ENCODE peak calls at places on chromosome 11, in nine cellular contexts. One of them, this sample, is unnamed.

GRCh38 chr11:47348859-47349258 is 3.6 kb downstream of the MYBPC3 start:
- DNase-seq in stimulated activated CD4-positive, alpha-beta T cell treated with anti-CD3 and anti-CD28 coated beads, Interleukin-1b, Interleukin-23, amount 100 ng/mL, for 1 hour: no peak
- DNase-seq in left ventricle myocardium inferior: no peak
- DNase-seq in CD4-positive, alpha-beta T cell: no peak
- DNase-seq in activated CD4-positive, CD25-positive, alpha-beta regulatory T cell treated with anti-CD3 and anti-CD28 coated beads, Interleukin-2, amount 50 U/mL, for 72 hours: no peak
- DNase-seq in COR-L47: peak
- DNase-seq in hippocampal formation: no peak
- DNase-seq in activated T-cell treated with anti-CD3 and anti-CD28 coated beads for 1 hour: no peak
- DNase-seq in pancreas: no peak
- DNase-seq in this sample: no peak

GRCh38 chr11:9280655-9281301 is 15.6 kb upstream of the DENND5A start:
- DNase-seq in activated CD4-positive, CD25-positive, alpha-beta regulatory T cell treated with anti-CD3 and anti-CD28 coated beads, Interleukin-2, amount 50 U/mL, for 72 hours: no peak
- DNase-seq in COR-L47: peak
- DNase-seq in activated T-cell treated with anti-CD3 and anti-CD28 coated beads for 1 hour: peak
- DNase-seq in stimulated activated CD4-positive, alpha-beta T cell treated with anti-CD3 and anti-CD28 coated beads, Interleukin-1b, Interleukin-23, amount 100 ng/mL, for 1 hour: no peak
- DNase-seq in left ventricle myocardium inferior: no peak
- DNase-seq in hippocampal formation: no peak
- DNase-seq in pancreas: no peak
- DNase-seq in CD4-positive, alpha-beta T cell: peak
- DNase-seq in this sample: no peak

GRCh38 chr11:116510886-116511650 is 261.7 kb downstream of the BUD13 start:
- DNase-seq in hippocampal formation: no peak
- DNase-seq in COR-L47: no peak
- DNase-seq in CD4-positive, alpha-beta T cell: no peak
- DNase-seq in activated T-cell treated with anti-CD3 and anti-CD28 coated beads for 1 hour: no peak
- DNase-seq in activated CD4-positive, CD25-positive, alpha-beta regulatory T cell treated with anti-CD3 and anti-CD28 coated beads, Interleukin-2, amount 50 U/mL, for 72 hours: no peak
- DNase-seq in stimulated activated CD4-positive, alpha-beta T cell treated with anti-CD3 and anti-CD28 coated beads, Interleukin-1b, Interleukin-23, amount 100 ng/mL, for 1 hour: no peak
- DNase-seq in pancreas: no peak
- DNase-seq in left ventricle myocardium inferior: no peak
- DNase-seq in this sample: no peak

GRCh38 chr11:13440100-13440855 is 22.7 kb downstream of the BTBD10 start:
- DNase-seq in COR-L47: peak
- DNase-seq in left ventricle myocardium inferior: no peak
- DNase-seq in hippocampal formation: peak
- DNase-seq in pancreas: no peak
- DNase-seq in activated T-cell treated with anti-CD3 and anti-CD28 coated beads for 1 hour: no peak
- DNase-seq in CD4-positive, alpha-beta T cell: no peak
- DNase-seq in stimulated activated CD4-positive, alpha-beta T cell treated with anti-CD3 and anti-CD28 coated beads, Interleukin-1b, Interleukin-23, amount 100 ng/mL, for 1 hour: no peak
- DNase-seq in activated CD4-positive, CD25-positive, alpha-beta regulatory T cell treated with anti-CD3 and anti-CD28 coated beads, Interleukin-2, amount 50 U/mL, for 72 hours: no peak
- DNase-seq in this sample: no peak

GRCh38 chr11:100827934-100828661 is 141.0 kb downstream of the ARHGAP42 start:
- DNase-seq in left ventricle myocardium inferior: no peak
- DNase-seq in pancreas: no peak
- DNase-seq in CD4-positive, alpha-beta T cell: no peak
- DNase-seq in stimulated activated CD4-positive, alpha-beta T cell treated with anti-CD3 and anti-CD28 coated beads, Interleukin-1b, Interleukin-23, amount 100 ng/mL, for 1 hour: no peak
- DNase-seq in activated CD4-positive, CD25-positive, alpha-beta regulatory T cell treated with anti-CD3 and anti-CD28 coated beads, Interleukin-2, amount 50 U/mL, for 72 hours: no peak
- DNase-seq in activated T-cell treated with anti-CD3 and anti-CD28 coated beads for 1 hour: no peak
- DNase-seq in COR-L47: peak
- DNase-seq in hippocampal formation: no peak
- DNase-seq in this sample: no peak

GRCh38 chr11:133946541-133947297 is 10.0 kb downstream of the IGSF9B start:
- DNase-seq in CD4-positive, alpha-beta T cell: peak
- DNase-seq in activated T-cell treated with anti-CD3 and anti-CD28 coated beads for 1 hour: no peak
- DNase-seq in activated CD4-positive, CD25-positive, alpha-beta regulatory T cell treated with anti-CD3 and anti-CD28 coated beads, Interleukin-2, amount 50 U/mL, for 72 hours: no peak
- DNase-seq in hippocampal formation: no peak
- DNase-seq in COR-L47: peak
- DNase-seq in stimulated activated CD4-positive, alpha-beta T cell treated with anti-CD3 and anti-CD28 coated beads, Interleukin-1b, Interleukin-23, amount 100 ng/mL, for 1 hour: no peak
- DNase-seq in left ventricle myocardium inferior: peak
- DNase-seq in pancreas: peak
- DNase-seq in this sample: no peak

GRCh38 chr11:15770798-15771414 is 585.4 kb downstream of the SOX6 start:
- DNase-seq in activated CD4-positive, CD25-positive, alpha-beta regulatory T cell treated with anti-CD3 and anti-CD28 coated beads, Interleukin-2, amount 50 U/mL, for 72 hours: no peak
- DNase-seq in stimulated activated CD4-positive, alpha-beta T cell treated with anti-CD3 and anti-CD28 coated beads, Interleukin-1b, Interleukin-23, amount 100 ng/mL, for 1 hour: no peak
- DNase-seq in left ventricle myocardium inferior: peak
- DNase-seq in CD4-positive, alpha-beta T cell: no peak
- DNase-seq in hippocampal formation: no peak
- DNase-seq in pancreas: no peak
- DNase-seq in activated T-cell treated with anti-CD3 and anti-CD28 coated beads for 1 hour: no peak
- DNase-seq in COR-L47: peak
- DNase-seq in this sample: no peak

GRCh38 chr11:3226846-3227567 is 5.2 kb downstream of the MRGPRE start:
- DNase-seq in left ventricle myocardium inferior: no peak
- DNase-seq in CD4-positive, alpha-beta T cell: no peak
- DNase-seq in activated CD4-positive, CD25-positive, alpha-beta regulatory T cell treated with anti-CD3 and anti-CD28 coated beads, Interleukin-2, amount 50 U/mL, for 72 hours: peak
- DNase-seq in hippocampal formation: no peak
- DNase-seq in COR-L47: no peak
- DNase-seq in activated T-cell treated with anti-CD3 and anti-CD28 coated beads for 1 hour: no peak
- DNase-seq in stimulated activated CD4-positive, alpha-beta T cell treated with anti-CD3 and anti-CD28 coated beads, Interleukin-1b, Interleukin-23, amount 100 ng/mL, for 1 hour: no peak
- DNase-seq in pancreas: no peak
- DNase-seq in this sample: no peak

GRCh38 chr11:109706940-109707339 is 284.9 kb downstream of the C11orf87 start:
- DNase-seq in hippocampal formation: no peak
- DNase-seq in COR-L47: no peak
- DNase-seq in stimulated activated CD4-positive, alpha-beta T cell treated with anti-CD3 and anti-CD28 coated beads, Interleukin-1b, Interleukin-23, amount 100 ng/mL, for 1 hour: no peak
- DNase-seq in CD4-positive, alpha-beta T cell: no peak
- DNase-seq in pancreas: no peak
- DNase-seq in left ventricle myocardium inferior: no peak
- DNase-seq in activated CD4-positive, CD25-positive, alpha-beta regulatory T cell treated with anti-CD3 and anti-CD28 coated beads, Interleukin-2, amount 50 U/mL, for 72 hours: no peak
- DNase-seq in activated T-cell treated with anti-CD3 and anti-CD28 coated beads for 1 hour: no peak
- DNase-seq in this sample: no peak

GRCh38 chr11:110490886-110491285 is 61.1 kb downstream of the FDX1 start:
- DNase-seq in activated CD4-positive, CD25-positive, alpha-beta regulatory T cell treated with anti-CD3 and anti-CD28 coated beads, Interleukin-2, amount 50 U/mL, for 72 hours: no peak
- DNase-seq in activated T-cell treated with anti-CD3 and anti-CD28 coated beads for 1 hour: no peak
- DNase-seq in COR-L47: no peak
- DNase-seq in hippocampal formation: no peak
- DNase-seq in pancreas: no peak
- DNase-seq in stimulated activated CD4-positive, alpha-beta T cell treated with anti-CD3 and anti-CD28 coated beads, Interleukin-1b, Interleukin-23, amount 100 ng/mL, for 1 hour: no peak
- DNase-seq in CD4-positive, alpha-beta T cell: no peak
- DNase-seq in left ventricle myocardium inferior: no peak
- DNase-seq in this sample: no peak

GRCh38 chr11:47858169-47858543 is 10.0 kb upstream of the NUP160 start:
- DNase-seq in stimulated activated CD4-positive, alpha-beta T cell treated with anti-CD3 and anti-CD28 coated beads, Interleukin-1b, Interleukin-23, amount 100 ng/mL, for 1 hour: no peak
- DNase-seq in pancreas: no peak
- DNase-seq in activated CD4-positive, CD25-positive, alpha-beta regulatory T cell treated with anti-CD3 and anti-CD28 coated beads, Interleukin-2, amount 50 U/mL, for 72 hours: no peak
- DNase-seq in activated T-cell treated with anti-CD3 and anti-CD28 coated beads for 1 hour: no peak
- DNase-seq in CD4-positive, alpha-beta T cell: no peak
- DNase-seq in left ventricle myocardium inferior: no peak
- DNase-seq in COR-L47: no peak
- DNase-seq in hippocampal formation: no peak
- DNase-seq in this sample: no peak

GRCh38 chr11:45089845-45090499 is 56.5 kb upstream of the PRDM11 start:
- DNase-seq in left ventricle myocardium inferior: no peak
- DNase-seq in hippocampal formation: no peak
- DNase-seq in activated T-cell treated with anti-CD3 and anti-CD28 coated beads for 1 hour: no peak
- DNase-seq in CD4-positive, alpha-beta T cell: no peak
- DNase-seq in activated CD4-positive, CD25-positive, alpha-beta regulatory T cell treated with anti-CD3 and anti-CD28 coated beads, Interleukin-2, amount 50 U/mL, for 72 hours: no peak
- DNase-seq in stimulated activated CD4-positive, alpha-beta T cell treated with anti-CD3 and anti-CD28 coated beads, Interleukin-1b, Interleukin-23, amount 100 ng/mL, for 1 hour: no peak
- DNase-seq in COR-L47: no peak
- DNase-seq in pancreas: no peak
- DNase-seq in this sample: no peak

GRCh38 chr11:128522943-128523518 is 64.3 kb downstream of the ETS1 start:
- DNase-seq in stimulated activated CD4-positive, alpha-beta T cell treated with anti-CD3 and anti-CD28 coated beads, Interleukin-1b, Interleukin-23, amount 100 ng/mL, for 1 hour: no peak
- DNase-seq in hippocampal formation: no peak
- DNase-seq in activated T-cell treated with anti-CD3 and anti-CD28 coated beads for 1 hour: no peak
- DNase-seq in CD4-positive, alpha-beta T cell: peak
- DNase-seq in COR-L47: no peak
- DNase-seq in pancreas: no peak
- DNase-seq in left ventricle myocardium inferior: no peak
- DNase-seq in activated CD4-positive, CD25-positive, alpha-beta regulatory T cell treated with anti-CD3 and anti-CD28 coated beads, Interleukin-2, amount 50 U/mL, for 72 hours: peak
- DNase-seq in this sample: no peak

GRCh38 chr11:31262761-31263160 is 106.8 kb downstream of the DCDC1 start:
- DNase-seq in pancreas: no peak
- DNase-seq in CD4-positive, alpha-beta T cell: no peak
- DNase-seq in activated CD4-positive, CD25-positive, alpha-beta regulatory T cell treated with anti-CD3 and anti-CD28 coated beads, Interleukin-2, amount 50 U/mL, for 72 hours: no peak
- DNase-seq in stimulated activated CD4-positive, alpha-beta T cell treated with anti-CD3 and anti-CD28 coated beads, Interleukin-1b, Interleukin-23, amount 100 ng/mL, for 1 hour: no peak
- DNase-seq in activated T-cell treated with anti-CD3 and anti-CD28 coated beads for 1 hour: no peak
- DNase-seq in COR-L47: no peak
- DNase-seq in left ventricle myocardium inferior: no peak
- DNase-seq in hippocampal formation: no peak
- DNase-seq in this sample: no peak

GRCh38 chr11:4821021-4821420 is at the start of gene OR51F2:
- DNase-seq in activated CD4-positive, CD25-positive, alpha-beta regulatory T cell treated with anti-CD3 and anti-CD28 coated beads, Interleukin-2, amount 50 U/mL, for 72 hours: no peak
- DNase-seq in hippocampal formation: no peak
- DNase-seq in pancreas: no peak
- DNase-seq in stimulated activated CD4-positive, alpha-beta T cell treated with anti-CD3 and anti-CD28 coated beads, Interleukin-1b, Interleukin-23, amount 100 ng/mL, for 1 hour: no peak
- DNase-seq in COR-L47: no peak
- DNase-seq in CD4-positive, alpha-beta T cell: no peak
- DNase-seq in activated T-cell treated with anti-CD3 and anti-CD28 coated beads for 1 hour: no peak
- DNase-seq in left ventricle myocardium inferior: no peak
- DNase-seq in this sample: no peak

GRCh38 chr11:71433648-71434450 is 14.3 kb downstream of the DHCR7 start:
- DNase-seq in stimulated activated CD4-positive, alpha-beta T cell treated with anti-CD3 and anti-CD28 coated beads, Interleukin-1b, Interleukin-23, amount 100 ng/mL, for 1 hour: no peak
- DNase-seq in CD4-positive, alpha-beta T cell: no peak
- DNase-seq in COR-L47: no peak
- DNase-seq in pancreas: no peak
- DNase-seq in activated CD4-positive, CD25-positive, alpha-beta regulatory T cell treated with anti-CD3 and anti-CD28 coated beads, Interleukin-2, amount 50 U/mL, for 72 hours: no peak
- DNase-seq in left ventricle myocardium inferior: peak
- DNase-seq in hippocampal formation: no peak
- DNase-seq in activated T-cell treated with anti-CD3 and anti-CD28 coated beads for 1 hour: no peak
- DNase-seq in this sample: no peak

GRCh38 chr11:472816-473215 is 22.7 kb downstream of the PTDSS2 start:
- DNase-seq in CD4-positive, alpha-beta T cell: no peak
- DNase-seq in pancreas: peak
- DNase-seq in COR-L47: no peak
- DNase-seq in activated CD4-positive, CD25-positive, alpha-beta regulatory T cell treated with anti-CD3 and anti-CD28 coated beads, Interleukin-2, amount 50 U/mL, for 72 hours: no peak
- DNase-seq in activated T-cell treated with anti-CD3 and anti-CD28 coated beads for 1 hour: no peak
- DNase-seq in left ventricle myocardium inferior: no peak
- DNase-seq in hippocampal formation: no peak
- DNase-seq in stimulated activated CD4-positive, alpha-beta T cell treated with anti-CD3 and anti-CD28 coated beads, Interleukin-1b, Interleukin-23, amount 100 ng/mL, for 1 hour: no peak
- DNase-seq in this sample: peak

GRCh38 chr11:63869171-63869591 is 30.3 kb downstream of the MARK2 start:
- DNase-seq in CD4-positive, alpha-beta T cell: no peak
- DNase-seq in COR-L47: no peak
- DNase-seq in left ventricle myocardium inferior: no peak
- DNase-seq in hippocampal formation: no peak
- DNase-seq in activated CD4-positive, CD25-positive, alpha-beta regulatory T cell treated with anti-CD3 and anti-CD28 coated beads, Interleukin-2, amount 50 U/mL, for 72 hours: no peak
- DNase-seq in stimulated activated CD4-positive, alpha-beta T cell treated with anti-CD3 and anti-CD28 coated beads, Interleukin-1b, Interleukin-23, amount 100 ng/mL, for 1 hour: no peak
- DNase-seq in activated T-cell treated with anti-CD3 and anti-CD28 coated beads for 1 hour: no peak
- DNase-seq in pancreas: no peak
- DNase-seq in this sample: no peak

GRCh38 chr11:17801166-17801565 is 66.6 kb downstream of the KCNC1 start:
- DNase-seq in pancreas: no peak
- DNase-seq in COR-L47: no peak
- DNase-seq in hippocampal formation: no peak
- DNase-seq in activated T-cell treated with anti-CD3 and anti-CD28 coated beads for 1 hour: no peak
- DNase-seq in activated CD4-positive, CD25-positive, alpha-beta regulatory T cell treated with anti-CD3 and anti-CD28 coated beads, Interleukin-2, amount 50 U/mL, for 72 hours: no peak
- DNase-seq in CD4-positive, alpha-beta T cell: no peak
- DNase-seq in left ventricle myocardium inferior: no peak
- DNase-seq in stimulated activated CD4-positive, alpha-beta T cell treated with anti-CD3 and anti-CD28 coated beads, Interleukin-1b, Interleukin-23, amount 100 ng/mL, for 1 hour: no peak
- DNase-seq in this sample: no peak

GRCh38 chr11:69950120-69950519 is 128.0 kb upstream of the ANO1 start:
- DNase-seq in stimulated activated CD4-positive, alpha-beta T cell treated with anti-CD3 and anti-CD28 coated beads, Interleukin-1b, Interleukin-23, amount 100 ng/mL, for 1 hour: no peak
- DNase-seq in pancreas: peak
- DNase-seq in hippocampal formation: no peak
- DNase-seq in activated CD4-positive, CD25-positive, alpha-beta regulatory T cell treated with anti-CD3 and anti-CD28 coated beads, Interleukin-2, amount 50 U/mL, for 72 hours: no peak
- DNase-seq in left ventricle myocardium inferior: no peak
- DNase-seq in activated T-cell treated with anti-CD3 and anti-CD28 coated beads for 1 hour: no peak
- DNase-seq in COR-L47: peak
- DNase-seq in CD4-positive, alpha-beta T cell: no peak
- DNase-seq in this sample: no peak

GRCh38 chr11:1581976-1582375 is 3.1 kb downstream of the KRTAP5-1 start:
- DNase-seq in pancreas: peak
- DNase-seq in stimulated activated CD4-positive, alpha-beta T cell treated with anti-CD3 and anti-CD28 coated beads, Interleukin-1b, Interleukin-23, amount 100 ng/mL, for 1 hour: no peak
- DNase-seq in left ventricle myocardium inferior: no peak
- DNase-seq in CD4-positive, alpha-beta T cell: no peak
- DNase-seq in hippocampal formation: no peak
- DNase-seq in activated T-cell treated with anti-CD3 and anti-CD28 coated beads for 1 hour: no peak
- DNase-seq in activated CD4-positive, CD25-positive, alpha-beta regulatory T cell treated with anti-CD3 and anti-CD28 coated beads, Interleukin-2, amount 50 U/mL, for 72 hours: no peak
- DNase-seq in COR-L47: no peak
- DNase-seq in this sample: no peak